ENCODE peak calls at places on chromosome 7, in six cellular contexts. H is neuronal stem cell, Y is mesendoderm, E is H9, L is IMR-90, Z is mesenchymal stem cell. Q is an unnamed sample.

GRCh38 chr7:14218338-14218737 is 228.9 kb upstream of the ETV1 start:
- DNase-seq in H (no peak), Y (no peak), E (no peak), L (no peak), Z (no peak), Q (no peak)

GRCh38 chr7:400901-401485 is 111.0 kb downstream of the FOXL3 start:
- DNase-seq in H (no peak), Y (no peak), E (no peak), L (no peak), Z (no peak), Q (no peak)

GRCh38 chr7:103388469-103389140 is 41.2 kb downstream of the PSMC2 start:
- DNase-seq in H (no peak), Y (no peak), E (no peak), L (no peak), Z (no peak), Q (no peak)

GRCh38 chr7:108253275-108254044 is 123.3 kb upstream of the LAMB4 start:
- DNase-seq in H (no peak), Y (no peak), E (no peak), L (no peak), Z (no peak), Q (no peak)

GRCh38 chr7:45120-46090 is 147.0 kb upstream of the FAM20C start:
- DNase-seq in H (no peak), Y (no peak), E (no peak), L (no peak), Z (no peak), Q (no peak)

GRCh38 chr7:70289067-70289466 is 690.8 kb downstream of the AUTS2 start:
- DNase-seq in H (no peak), Y (no peak), E (no peak), L (no peak), Z (peak; percentile 14), Q (no peak)

GRCh38 chr7:122902751-122903495 is 16.7 kb upstream of the CADPS2 start:
- DNase-seq in H (no peak), Y (peak; percentile 62), E (no peak), L (no peak), Z (no peak), Q (no peak)

GRCh38 chr7:36261019-36261754 is 108.1 kb downstream of the EEPD1 start:
- DNase-seq in H (no peak), Y (no peak), E (no peak), L (peak; percentile 76), Z (peak; percentile 26), Q (no peak)

GRCh38 chr7:100584677-100585510 is 1.0 kb downstream of the LRCH4 start:
- DNase-seq in H (peak; percentile 74), Y (peak; percentile 91), E (peak; percentile 84), L (peak; percentile 89), Z (peak; percentile 98), Q (no peak)

GRCh38 chr7:151378011-151378410 is 31.8 kb downstream of the WDR86 start:
- DNase-seq in H (no peak), Y (no peak), E (no peak), L (no peak), Z (no peak), Q (no peak)

GRCh38 chr7:137933270-137934017 is 68.4 kb downstream of the CREB3L2 start:
- DNase-seq in H (no peak), Y (peak; percentile 72), E (no peak), L (peak; percentile 83), Z (peak; percentile 75), Q (no peak)

GRCh38 chr7:129875745-129876411 is 76.9 kb downstream of the UBE2H start:
- DNase-seq in H (no peak), Y (peak; percentile 53), E (no peak), L (peak; percentile 80), Z (peak; percentile 28), Q (no peak)

GRCh38 chr7:66769833-66770512 is 29.4 kb downstream of the RABGEF1 start:
- DNase-seq in H (no peak), Y (no peak), E (no peak), L (peak; percentile 74), Z (peak; percentile 87), Q (no peak)

GRCh38 chr7:141231018-141231792 is 157.3 kb downstream of the TMEM178B start:
- DNase-seq in H (no peak), Y (peak; percentile 79), E (peak; percentile 58), L (peak; percentile 19), Z (peak; percentile 4), Q (peak; percentile 34)

GRCh38 chr7:16091951-16092350 is 329.4 kb downstream of the CRPPA start:
- DNase-seq in H (no peak), Y (no peak), E (no peak), L (no peak), Z (no peak), Q (no peak)

GRCh38 chr7:74476546-74477095 is 22.9 kb downstream of the GTF2IRD1 start:
- DNase-seq in H (no peak), Y (no peak), E (no peak), L (no peak), Z (no peak), Q (no peak)

GRCh38 chr7:2954433-2954853 is 89.2 kb downstream of the CARD11 start:
- DNase-seq in H (no peak), Y (no peak), E (no peak), L (no peak), Z (no peak), Q (no peak)

GRCh38 chr7:149866817-149867447 is 6.8 kb upstream of the ATP6V0E2 start:
- DNase-seq in H (no peak), Y (no peak), E (no peak), L (peak; percentile 82), Z (no peak), Q (no peak)

GRCh38 chr7:127392182-127392565 is 334 bp downstream of the ZNF800 start:
- DNase-seq in H (no peak), Y (peak; percentile 65), E (no peak), L (peak; percentile 55), Z (peak; percentile 70), Q (no peak)

GRCh38 chr7:55427279-55427788 is 62.2 kb downstream of the LANCL2 start:
- DNase-seq in H (no peak), Y (no peak), E (no peak), L (peak; percentile 19), Z (no peak), Q (no peak)

GRCh38 chr7:25788961-25789620 is 362.9 kb upstream of the NFE2L3 start:
- DNase-seq in H (no peak), Y (no peak), E (no peak), L (no peak), Z (no peak), Q (no peak)

GRCh38 chr7:25795824-25796235 is 356.2 kb upstream of the NFE2L3 start:
- DNase-seq in H (no peak), Y (no peak), E (no peak), L (peak; percentile 52), Z (peak; percentile 87), Q (no peak)

GRCh38 chr7:25790261-25790660 is 361.7 kb upstream of the NFE2L3 start:
- DNase-seq in H (no peak), Y (no peak), E (no peak), L (no peak), Z (peak; percentile 12), Q (no peak)

GRCh38 chr7:25789701-25790240 is 362.2 kb upstream of the NFE2L3 start:
- DNase-seq in H (peak; percentile 4), Y (peak; percentile 11), E (no peak), L (no peak), Z (no peak), Q (no peak)

GRCh38 chr7:25792586-25792985 is 359.4 kb upstream of the NFE2L3 start:
- DNase-seq in H (no peak), Y (no peak), E (no peak), L (no peak), Z (no peak), Q (no peak)
- H2BK120ac ChIP-seq in H (no peak overlapping the region), Y (no peak overlapping the region), E (no peak overlapping the region), L (no peak overlapping the region), Z (no peak overlapping the region), Q (no peak overlapping the region)

DNA sequence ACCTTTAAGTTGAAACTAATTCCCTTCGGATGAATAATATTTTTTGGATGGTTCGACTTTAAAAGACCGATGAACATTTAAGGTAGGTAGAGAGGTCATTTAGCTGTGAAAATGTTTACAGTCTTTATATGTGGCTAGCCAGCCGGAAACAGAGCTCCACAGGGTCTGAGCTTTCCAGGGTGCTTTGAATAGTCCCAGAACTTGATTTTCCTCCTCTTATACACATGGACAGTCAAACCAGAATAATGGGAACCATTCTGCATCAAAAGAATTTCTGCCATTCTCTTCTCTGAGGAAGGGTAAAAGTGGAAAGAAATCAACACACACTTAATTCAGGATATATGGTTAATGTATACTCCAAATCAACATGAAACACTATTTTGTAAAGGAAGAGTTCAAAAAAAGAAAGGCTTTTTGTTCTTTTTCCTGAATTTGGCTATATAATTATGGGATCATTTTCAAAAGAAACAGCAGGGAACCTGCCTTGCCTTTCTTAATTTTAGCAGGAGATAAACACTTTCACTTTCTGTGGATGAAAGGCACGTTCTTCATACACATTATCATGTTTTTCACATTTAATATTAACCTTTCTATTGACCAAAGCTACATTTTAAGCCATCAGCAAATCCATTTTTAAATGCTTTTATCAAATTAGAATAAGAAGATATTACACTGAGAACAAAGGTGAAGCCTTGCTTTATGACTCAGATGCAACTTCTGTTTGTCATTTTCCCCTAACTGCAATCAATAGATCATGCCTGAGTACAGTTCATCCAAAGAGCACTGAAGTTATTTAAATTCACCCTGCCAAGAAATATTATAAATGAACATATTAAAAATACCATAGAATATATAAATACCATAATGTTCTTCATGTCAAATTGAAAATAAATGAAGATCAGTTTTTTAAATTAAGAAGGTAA is 307.3 kb downstream of the THSD7A start:
- DNase-seq in H (no peak), Y (no peak), E (no peak), L (no peak), Z (no peak), Q (no peak)
- H2BK120ac ChIP-seq in H (no peak overlapping the region), Y (no peak overlapping the region), E (no peak overlapping the region), L (no peak overlapping the region), Z (no peak overlapping the region), Q (no peak overlapping the region)

DNA sequence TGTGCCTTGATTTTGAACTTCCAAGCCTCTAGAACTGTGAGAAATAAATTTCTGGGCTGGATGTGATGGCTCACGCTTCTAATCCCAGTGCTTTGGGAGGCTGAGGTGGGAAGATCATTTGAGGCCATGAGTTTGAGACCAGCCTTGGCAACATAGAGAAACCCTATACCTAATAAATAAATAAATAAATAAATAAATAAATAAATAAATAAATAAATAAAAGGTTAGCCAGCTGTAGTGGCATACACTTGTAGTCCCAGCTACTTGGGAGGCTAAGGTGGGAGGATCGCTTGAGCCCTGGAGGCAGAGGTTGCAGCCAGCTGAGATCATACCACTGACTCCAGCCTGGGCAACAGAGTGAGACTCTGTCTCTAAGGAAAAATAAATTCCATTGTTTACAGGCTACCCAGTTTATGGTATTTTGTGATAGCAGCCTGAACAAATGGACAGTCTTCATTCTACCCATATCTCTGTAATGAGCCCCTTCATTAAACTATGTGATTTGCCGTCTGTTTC is 67.7 kb downstream of the STEAP1B start:
- DNase-seq in H (no peak), Y (no peak), E (no peak), L (no peak), Z (no peak), Q (no peak)
- H2BK120ac ChIP-seq in H (no peak overlapping the region), Y (no peak overlapping the region), E (no peak overlapping the region), L (no peak overlapping the region), Z (no peak overlapping the region), Q (no peak overlapping the region)

DNA sequence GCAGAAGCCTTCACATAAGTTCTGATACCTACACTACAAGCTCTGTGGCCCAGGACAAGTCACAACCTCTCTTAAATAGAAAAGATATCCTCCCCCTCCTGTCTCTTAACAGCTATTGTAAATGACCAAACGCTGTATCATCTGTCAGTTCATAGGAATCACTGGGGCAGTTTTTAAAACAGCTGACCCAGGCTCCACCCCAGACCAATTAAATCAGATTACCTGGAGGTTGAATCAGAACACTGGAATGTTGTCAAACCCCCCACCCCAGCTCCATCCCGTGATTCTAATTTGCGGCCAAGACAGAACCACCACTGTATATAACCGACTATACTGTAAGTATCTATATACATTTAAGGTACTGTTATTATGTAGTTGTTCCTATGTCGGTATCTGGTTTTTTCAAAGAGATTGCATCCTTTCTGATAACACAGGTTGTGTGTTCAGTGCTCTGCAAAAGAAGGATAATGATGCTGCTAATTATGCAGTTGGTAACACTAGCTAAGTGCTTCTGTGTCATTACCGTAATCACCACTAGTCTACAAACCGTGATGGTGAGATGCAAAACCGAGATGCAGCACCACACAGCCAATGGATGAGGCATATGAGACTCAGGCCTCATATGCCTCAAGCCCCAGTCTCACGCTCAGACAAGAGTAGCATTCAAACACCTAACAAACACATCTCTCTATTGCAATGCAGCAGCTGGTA is 47.4 kb downstream of the TNS3 start:
- DNase-seq in H (peak; percentile 49), Y (peak; percentile 75), E (no peak), L (no peak), Z (peak; percentile 69), Q (no peak)
- H2BK120ac ChIP-seq in H (no peak overlapping the region), Y (no peak overlapping the region), E (no peak overlapping the region), L (no peak overlapping the region), Z (no peak overlapping the region), Q (no peak overlapping the region)